ENCODE peak calls at places on chromosomes 7 and 10, in ten cellular contexts. Y is sciatic nerve; F is effector CD4-positive, alpha-beta T cell; J is NCI-H460; S is CD8-positive, alpha-beta memory T cell; U is NCI-H1092 treated with DMSO at 0.1 percent for 48 hours; A is prostate gland; D is WTC11; G is Right ventricle myocardium superior; Q is fibroblast of mammary gland. B is an unnamed sample.
A peak's percentile ranks its signal among the peaks of the same experiment; 100 is the strongest.

GRCh38 chr10:77622822-77623410 is 14.7 kb downstream of the KCNMA1 start:
- DNase-seq in J (no peak), G (no peak), F (no peak), Q (no peak), Y (no peak), U (no peak), A (no peak), S (no peak), D (no peak), B (no peak)

GRCh38 chr10:110989016-110989415 is 69.6 kb downstream of the SHOC2 start:
- DNase-seq in A (no peak), D (no peak), J (no peak), S (no peak), F (no peak), Q (peak; percentile 77), U (no peak), G (no peak), Y (no peak), B (no peak)

GRCh38 chr7:129298268-129298893 is 73.6 kb downstream of the AHCYL2 start:
- DNase-seq in Y (peak; percentile 72), D (peak; percentile 50), U (peak; percentile 55), F (peak; percentile 27), S (peak; percentile 27), A (peak; percentile 33), Q (peak; percentile 52), J (peak; percentile 40), G (peak; percentile 50), B (peak; percentile 63)

GRCh38 chr7:24284699-24285506 is 913 bp downstream of the NPY start:
- DNase-seq in Y (no peak), Q (no peak), D (peak; percentile 79), A (no peak), F (no peak), G (no peak), J (no peak), U (no peak), S (no peak), B (peak; percentile 19)

GRCh38 chr10:33612551-33612950 is 278.1 kb upstream of the NRP1 start:
- DNase-seq in G (no peak), F (no peak), J (no peak), S (no peak), Q (peak; percentile 90), A (no peak), D (no peak), Y (no peak), U (no peak), B (no peak)

GRCh38 chr7:156773966-156774365 is 119.0 kb downstream of the LMBR1 start:
- DNase-seq in Q (peak; percentile 57), J (no peak), D (no peak), G (no peak), F (no peak), Y (no peak), A (no peak), U (no peak), S (no peak), B (no peak)

GRCh38 chr7:132965951-132966350 is 115.9 kb downstream of the CHCHD3 start:
- DNase-seq in Q (no peak), G (no peak), A (no peak), D (no peak), U (no peak), F (no peak), J (no peak), S (no peak), Y (no peak), B (no peak)

GRCh38 chr10:72133517-72133916 is 45.2 kb upstream of the SPOCK2 start:
- DNase-seq in G (no peak), F (no peak), U (no peak), S (no peak), D (no peak), Q (peak; percentile 81), Y (no peak), J (no peak), A (no peak), B (no peak)

GRCh38 chr10:17074548-17074860 is 55.1 kb downstream of the CUBN start:
- DNase-seq in S (no peak), Y (no peak), G (no peak), U (no peak), D (no peak), A (no peak), F (no peak), J (no peak), Q (peak; percentile 79), B (no peak)

GRCh38 chr7:4706384-4707032 is 24.4 kb downstream of the FOXK1 start:
- DNase-seq in F (no peak), G (no peak), J (no peak), U (no peak), D (no peak), A (no peak), Q (no peak), S (no peak), Y (no peak), B (no peak)

GRCh38 chr7:30968747-30969603 is 5.2 kb downstream of the GHRHR start:
- DNase-seq in G (no peak), U (no peak), F (no peak), S (no peak), Y (no peak), J (no peak), Q (no peak), A (peak; percentile 46), D (no peak), B (peak; percentile 77)

GRCh38 chr10:88417337-88417736 is 165.8 kb downstream of the RNLS start:
- DNase-seq in S (no peak), F (no peak), J (no peak), G (no peak), Y (no peak), Q (no peak), A (no peak), D (no peak), U (no peak), B (no peak)

GRCh38 chr10:60663850-60664249 is 114.4 kb upstream of the CDK1 start:
- DNase-seq in F (no peak), A (no peak), S (no peak), Q (no peak), U (peak; percentile 82), Y (no peak), D (no peak), J (no peak), G (no peak), B (no peak)

GRCh38 chr10:65611592-65611991 is 1314.2 kb upstream of the LRRTM3 start:
- DNase-seq in Y (no peak), Q (no peak), J (no peak), S (no peak), G (no peak), U (no peak), F (no peak), A (no peak), D (no peak), B (no peak)

GRCh38 chr10:8061274-8062211 is 7.1 kb downstream of the GATA3 start:
- DNase-seq in A (no peak), Y (peak; percentile 41), D (no peak), G (no peak), S (peak; percentile 49), J (no peak), F (peak; percentile 40), U (no peak), Q (no peak), B (peak; percentile 54)

GRCh38 chr7:150317748-150318444 is 5.3 kb upstream of the LRRC61 start:
- DNase-seq in A (no peak), G (no peak), S (no peak), Y (no peak), Q (peak; percentile 86), J (no peak), F (no peak), D (no peak), U (no peak), B (no peak)

GRCh38 chr10:61994404-61995031 is 93.0 kb downstream of the ARID5B start:
- DNase-seq in A (no peak), U (no peak), Q (no peak), S (no peak), G (no peak), D (no peak), J (no peak), F (no peak), Y (no peak), B (no peak)

GRCh38 chr10:82850166-82850565 is 975.2 kb downstream of the NRG3 start:
- DNase-seq in J (no peak), U (no peak), A (no peak), Y (no peak), S (no peak), G (no peak), F (no peak), Q (no peak), D (no peak), B (no peak)

GRCh38 chr7:31981874-31982390 is 88.3 kb downstream of the PDE1C start:
- DNase-seq in Y (no peak), A (no peak), Q (no peak), S (no peak), F (no peak), G (peak; percentile 57), U (no peak), J (no peak), D (no peak), B (no peak)

GRCh38 chr10:32207544-32207943 is 139.4 kb downstream of the EPC1 start:
- DNase-seq in A (peak; percentile 47), D (peak; percentile 57), F (peak; percentile 34), Y (no peak), Q (peak; percentile 38), U (peak; percentile 11), G (peak; percentile 42), S (peak; percentile 24), J (peak; percentile 30), B (peak; percentile 19)

GRCh38 chr10:2839081-2839725 is 228.1 kb upstream of the PFKP start:
- DNase-seq in D (peak; percentile 81), Y (peak; percentile 64), G (peak; percentile 53), Q (peak; percentile 7), A (peak; percentile 37), F (no peak), S (no peak), J (peak; percentile 32), U (peak; percentile 2), B (peak; percentile 58)

GRCh38 chr7:47737606-47738005 is 155.7 kb upstream of the TNS3 start:
- DNase-seq in Y (no peak), Q (no peak), G (no peak), U (no peak), F (no peak), S (no peak), A (no peak), J (no peak), D (no peak), B (no peak)

GRCh38 chr10:119517235-119518141 is 25.0 kb downstream of the RGS10 start:
- DNase-seq in U (no peak), Y (no peak), G (no peak), F (peak; percentile 43), A (no peak), J (no peak), D (no peak), Q (peak; percentile 23), S (no peak), B (no peak)

GRCh38 chr7:105581066-105581811 is at the start of gene EFCAB10:
- DNase-seq in U (peak; percentile 87), Y (peak; percentile 64), S (peak; percentile 33), Q (peak; percentile 51), G (peak; percentile 78), D (peak; percentile 97), A (peak; percentile 26), F (peak; percentile 22), J (peak; percentile 75), B (peak; percentile 71)

GRCh38 chr7:26143298-26144044 is 8.5 kb upstream of the NFE2L3 start:
- DNase-seq in Q (peak; percentile 37), D (no peak), G (no peak), F (no peak), Y (no peak), U (no peak), J (peak; percentile 34), A (no peak), S (no peak), B (no peak)

GRCh38 chr7:44329888-44330287 is 4.5 kb upstream of the CAMK2B start:
- DNase-seq in G (no peak), D (no peak), F (no peak), Q (no peak), J (no peak), S (no peak), Y (no peak), U (no peak), A (no peak), B (no peak)

GRCh38 chr7:6015917-6016652 is 7.0 kb downstream of the AIMP2 start:
- DNase-seq in G (peak; percentile 85), D (no peak), S (no peak), F (no peak), U (peak; percentile 56), Q (peak; percentile 97), A (peak; percentile 84), J (peak; percentile 91), Y (peak; percentile 79), B (peak; percentile 96)

GRCh38 chr10:79220296-79220695 is 127.0 kb upstream of the PPIF start:
- DNase-seq in D (no peak), A (no peak), S (no peak), G (no peak), Y (no peak), J (no peak), Q (no peak), F (no peak), U (no peak), B (peak; percentile 27)

B was measured in thyroid gland.